ENCODE peak calls at places on chromosome 16, in eight cellular contexts. F is DMS153; D is effector memory CD8-positive, alpha-beta T cell; R is activated T-cell treated with anti-CD3 and anti-CD28 coated beads, Interleukin-2, amount 50 U/mL, for 72 hours; V is NCI-H345; O is CD4-positive, alpha-beta T cell; U is transverse colon; M is GM04504. H is an unnamed sample.

GRCh38 chr16:68444058-68444657 is 4.2 kb downstream of the SMPD3 start:
- DNase-seq in F (no peak), D (peak; percentile 11), R (no peak), V (no peak), O (no peak), U (peak; percentile 49), M (no peak), H (no peak)

GRCh38 chr16:74601131-74601871 is 5.6 kb downstream of the GLG1 start:
- DNase-seq in F (no peak), D (peak; percentile 37), R (peak; percentile 77), V (no peak), O (peak; percentile 64), U (peak; percentile 63), M (no peak), H (no peak)

GRCh38 chr16:12170103-12171025 is 193.8 kb downstream of the SNX29 start:
- DNase-seq in F (no peak), D (no peak), R (no peak), V (no peak), O (no peak), U (no peak), M (no peak), H (no peak)

GRCh38 chr16:73396556-73396955 is 348.6 kb upstream of the ZFHX3 start:
- DNase-seq in F (no peak), D (no peak), R (no peak), V (no peak), O (no peak), U (no peak), M (no peak), H (no peak)

GRCh38 chr16:53502331-53503269 is at the start of gene AKTIP:
- DNase-seq in F (no peak), D (peak; percentile 14), R (peak; percentile 46), V (peak; percentile 64), O (peak; percentile 31), U (peak; percentile 62), M (no peak), H (no peak)

GRCh38 chr16:80742331-80742730 is 62.1 kb downstream of the CDYL2 start:
- DNase-seq in F (no peak), D (no peak), R (no peak), V (no peak), O (no peak), U (no peak), M (no peak), H (no peak)

GRCh38 chr16:56682703-56683397 is 580 bp downstream of the MT1X start:
- DNase-seq in F (no peak), D (no peak), R (no peak), V (no peak), O (peak; percentile 7), U (peak; percentile 20), M (no peak), H (no peak)

GRCh38 chr16:57479422-57480126 is 6.7 kb downstream of the DOK4 start:
- DNase-seq in F (no peak), D (no peak), R (no peak), V (no peak), O (no peak), U (peak; percentile 79), M (no peak), H (no peak)

GRCh38 chr16:18799500-18799899 is 1.8 kb downstream of the ARL6IP1 start:
- DNase-seq in F (no peak), D (no peak), R (no peak), V (no peak), O (no peak), U (no peak), M (no peak), H (no peak)

GRCh38 chr16:82229800-82230619 is 60.0 kb upstream of the MPHOSPH6 start:
- DNase-seq in F (peak; percentile 56), D (peak; percentile 54), R (peak; percentile 66), V (peak; percentile 74), O (peak; percentile 56), U (peak; percentile 86), M (peak; percentile 40), H (peak; percentile 12)

GRCh38 chr16:30805370-30806169 is 18.6 kb upstream of the ZNF629 start:
- DNase-seq in F (peak; percentile 65), D (peak; percentile 34), R (peak; percentile 57), V (peak; percentile 73), O (peak; percentile 57), U (peak; percentile 90), M (peak; percentile 68), H (peak; percentile 72)

GRCh38 chr16:29738514-29738913 is 7.3 kb downstream of the C16orf54 start:
- DNase-seq in F (no peak), D (peak; percentile 59), R (peak; percentile 36), V (no peak), O (no peak), U (peak; percentile 44), M (no peak), H (no peak)

GRCh38 chr16:4089251-4089810 is 26.9 kb downstream of the ADCY9 start:
- DNase-seq in F (no peak), D (no peak), R (no peak), V (no peak), O (no peak), U (peak; percentile 5), M (no peak), H (no peak)

GRCh38 chr16:30740364-30741251 is 7.6 kb upstream of the PHKG2 start:
- DNase-seq in F (peak; percentile 77), D (no peak), R (no peak), V (peak; percentile 58), O (no peak), U (peak; percentile 92), M (peak; percentile 67), H (peak; percentile 85)

GRCh38 chr16:67781548-67781921 is 24.8 kb downstream of the RANBP10 start:
- DNase-seq in F (no peak), D (no peak), R (peak; percentile 11), V (no peak), O (peak; percentile 7), U (no peak), M (no peak), H (no peak)

GRCh38 chr16:25109643-25110042 is 1.9 kb upstream of the LCMT1 start:
- DNase-seq in F (no peak), D (no peak), R (no peak), V (no peak), O (no peak), U (peak; percentile 81), M (peak; percentile 91), H (no peak)

GRCh38 chr16:65751622-65752598 is 614.6 kb upstream of the CDH5 start:
- DNase-seq in F (no peak), D (no peak), R (no peak), V (no peak), O (no peak), U (no peak), M (no peak), H (no peak)

GRCh38 chr16:85612191-85612800 is 826 bp upstream of the GSE1 start:
- DNase-seq in F (peak; percentile 34), D (no peak), R (peak; percentile 53), V (peak; percentile 74), O (no peak), U (peak; percentile 87), M (peak; percentile 84), H (peak; percentile 37)

GRCh38 chr16:56606688-56607618 is 1.4 kb upstream of the MT2A start:
- DNase-seq in F (peak; percentile 57), D (no peak), R (no peak), V (no peak), O (no peak), U (peak; percentile 67), M (peak; percentile 97), H (peak; percentile 35)

GRCh38 chr16:75227361-75228142 is 8.8 kb downstream of the CTRB1 start:
- DNase-seq in F (no peak), D (no peak), R (no peak), V (no peak), O (no peak), U (no peak), M (no peak), H (no peak)

H was measured in NCI-H2029.